ENCODE peak calls at places on chromosomes 2 and 18, in five cellular contexts. One of them, this sample, is unnamed.

GRCh38 chr18:70634576-70635147 is 345.8 kb downstream of the SOCS6 start:
- DNase-seq in PC-3: no peak
- DNase-seq in neuronal stem cell: no peak
- DNase-seq in K562: no peak
- DNase-seq in HepG2: no peak
- DNase-seq in this sample: no peak

GRCh38 chr2:239626971-239627598 is 226.3 kb upstream of the HDAC4 start:
- DNase-seq in PC-3: no peak
- DNase-seq in neuronal stem cell: no peak
- DNase-seq in K562: no peak
- DNase-seq in HepG2: no peak
- DNase-seq in this sample: no peak

GRCh38 chr2:103808814-103809213 is 1045.1 kb upstream of the POU3F3 start:
- DNase-seq in PC-3: no peak
- DNase-seq in neuronal stem cell: no peak
- DNase-seq in K562: no peak
- DNase-seq in HepG2: no peak
- DNase-seq in this sample: peak; percentile 71

GRCh38 chr2:170361359-170361936 is 183.5 kb downstream of the MYO3B start:
- DNase-seq in PC-3: peak; percentile 78
- DNase-seq in neuronal stem cell: no peak
- DNase-seq in K562: peak; percentile 65
- DNase-seq in HepG2: peak; percentile 48
- DNase-seq in this sample: peak; percentile 71

GRCh38 chr2:58432491-58433166 is 191.5 kb upstream of the FANCL start:
- DNase-seq in PC-3: no peak
- DNase-seq in neuronal stem cell: no peak
- DNase-seq in K562: no peak
- DNase-seq in HepG2: no peak
- DNase-seq in this sample: no peak

GRCh38 chr2:215737496-215737895 is 275.9 kb downstream of the MREG start:
- DNase-seq in PC-3: no peak
- DNase-seq in neuronal stem cell: no peak
- DNase-seq in K562: no peak
- DNase-seq in HepG2: no peak
- DNase-seq in this sample: no peak

GRCh38 chr2:169684135-169684565 is 10.1 kb downstream of the CFAP210 start:
- DNase-seq in PC-3: peak; percentile 50
- DNase-seq in neuronal stem cell: no peak
- DNase-seq in K562: no peak
- DNase-seq in HepG2: no peak
- DNase-seq in this sample: no peak

GRCh38 chr18:7645756-7646155 is 78.6 kb downstream of the PTPRM start:
- DNase-seq in PC-3: peak; percentile 90
- DNase-seq in neuronal stem cell: no peak
- DNase-seq in K562: no peak
- DNase-seq in HepG2: no peak
- DNase-seq in this sample: no peak

GRCh38 chr2:214192711-214193110 is 218.1 kb upstream of the VWC2L start:
- DNase-seq in PC-3: no peak
- DNase-seq in neuronal stem cell: no peak
- DNase-seq in K562: no peak
- DNase-seq in HepG2: no peak
- DNase-seq in this sample: no peak

GRCh38 chr2:3637311-3637675 is 20.7 kb upstream of the ALLC start:
- DNase-seq in PC-3: no peak
- DNase-seq in neuronal stem cell: no peak
- DNase-seq in K562: no peak
- DNase-seq in HepG2: no peak
- DNase-seq in this sample: no peak

GRCh38 chr18:6878881-6879280 is 149.4 kb downstream of the ARHGAP28 start:
- DNase-seq in PC-3: no peak
- DNase-seq in neuronal stem cell: no peak
- DNase-seq in K562: no peak
- DNase-seq in HepG2: no peak
- DNase-seq in this sample: peak; percentile 32

GRCh38 chr18:4453712-4454547 is 1.2 kb downstream of the DLGAP1 start:
- DNase-seq in PC-3: no peak
- DNase-seq in neuronal stem cell: peak; percentile 44
- DNase-seq in K562: no peak
- DNase-seq in HepG2: no peak
- DNase-seq in this sample: peak; percentile 76

GRCh38 chr2:55902971-55903370 is 20.6 kb downstream of the EFEMP1 start:
- DNase-seq in PC-3: no peak
- DNase-seq in neuronal stem cell: no peak
- DNase-seq in K562: no peak
- DNase-seq in HepG2: no peak
- DNase-seq in this sample: no peak

GRCh38 chr2:946073-947005 is 4.3 kb upstream of the SNTG2 start:
- DNase-seq in PC-3: no peak
- DNase-seq in neuronal stem cell: no peak
- DNase-seq in K562: no peak
- DNase-seq in HepG2: no peak
- DNase-seq in this sample: no peak
- H3K4me3 ChIP-seq in PC-3: peak overlapping the region; percentile 15
- H3K4me3 ChIP-seq in neuronal stem cell: no peak overlapping the region
- H3K4me3 ChIP-seq in K562: no peak overlapping the region
- H3K4me3 ChIP-seq in HepG2: no peak overlapping the region
- H3K4me3 ChIP-seq in this sample: no peak overlapping the region

GRCh38 chr2:28137221-28137620 is 246.7 kb downstream of the BABAM2 start:
- DNase-seq in PC-3: peak; percentile 83
- DNase-seq in neuronal stem cell: no peak
- DNase-seq in K562: no peak
- DNase-seq in HepG2: no peak
- DNase-seq in this sample: no peak
- H3K9ac ChIP-seq in PC-3: no peak overlapping the region
- H3K9ac ChIP-seq in neuronal stem cell: no peak overlapping the region
- H3K9ac ChIP-seq in K562: no peak overlapping the region
- H3K9ac ChIP-seq in HepG2: no peak overlapping the region
- H3K9ac ChIP-seq in this sample: no peak overlapping the region

DNA sequence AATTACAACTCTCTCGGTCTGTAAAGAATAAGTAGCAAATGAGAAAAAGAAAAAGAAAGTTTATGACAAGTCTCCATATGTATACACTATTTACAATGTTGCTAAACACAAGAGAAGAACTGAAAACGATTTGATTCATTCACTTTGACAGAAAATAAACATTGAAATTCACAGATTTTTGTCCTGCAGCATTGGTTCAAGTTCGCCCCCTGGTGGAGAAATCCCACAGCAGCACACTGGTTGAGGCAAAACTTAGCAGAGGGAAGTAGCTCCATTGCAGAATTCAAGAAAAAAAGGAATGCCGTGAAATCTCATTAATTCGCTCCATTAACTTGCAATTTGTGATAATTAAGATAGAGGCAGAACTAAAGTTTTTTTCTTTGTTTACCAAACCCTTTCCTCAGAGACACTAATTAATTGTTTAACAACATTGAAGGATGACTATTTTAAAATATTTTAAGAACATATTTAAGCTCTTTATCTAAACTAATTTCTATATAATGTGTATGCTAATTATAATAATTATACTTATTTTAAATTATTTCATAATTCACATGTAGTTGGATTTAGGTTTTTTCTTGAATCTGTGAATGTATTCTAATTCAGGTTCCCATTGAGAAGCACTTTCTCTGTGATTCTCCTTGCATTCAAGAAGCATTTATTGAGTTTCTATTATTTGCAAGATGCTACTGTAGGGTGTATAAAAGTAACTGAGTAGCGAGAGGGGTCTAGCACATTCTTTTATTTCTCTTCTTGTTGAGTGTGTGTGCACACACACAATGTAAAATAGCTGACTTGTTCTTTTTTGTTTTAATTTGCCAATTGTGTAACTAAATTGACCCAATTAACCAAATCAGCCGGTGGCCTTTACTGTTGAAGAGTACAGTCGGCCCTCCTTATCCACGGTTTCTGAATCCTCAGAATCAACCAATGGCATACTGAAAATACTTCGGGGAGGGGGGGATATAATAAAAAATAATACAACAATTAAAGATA is 74.1 kb downstream of the COL4A3 start:
- DNase-seq in PC-3: peak; percentile 79
- DNase-seq in neuronal stem cell: peak; percentile 73
- DNase-seq in K562: peak; percentile 39
- DNase-seq in HepG2: peak; percentile 49
- DNase-seq in this sample: peak; percentile 77
- H3K4me2 ChIP-seq in PC-3: no peak overlapping the region
- H3K4me2 ChIP-seq in neuronal stem cell: no peak overlapping the region
- H3K4me2 ChIP-seq in K562: no peak overlapping the region
- H3K4me2 ChIP-seq in HepG2: no peak overlapping the region
- H3K4me2 ChIP-seq in this sample: peak overlapping the region; percentile 58

GRCh38 chr2:65427536-65427935 is 4.9 kb downstream of the SPRED2 start:
- DNase-seq in PC-3: no peak
- DNase-seq in neuronal stem cell: no peak
- DNase-seq in K562: no peak
- DNase-seq in HepG2: no peak
- DNase-seq in this sample: no peak

GRCh38 chr2:65431417-65432226 is 777 bp downstream of the SPRED2 start:
- DNase-seq in PC-3: peak; percentile 31
- DNase-seq in neuronal stem cell: peak; percentile 44
- DNase-seq in K562: peak; percentile 41
- DNase-seq in HepG2: peak; percentile 37
- DNase-seq in this sample: peak; percentile 72

GRCh38 chr2:65432227-65433190 is at the start of gene SPRED2:
- DNase-seq in PC-3: peak; percentile 95
- DNase-seq in neuronal stem cell: peak; percentile 92
- DNase-seq in K562: peak; percentile 90
- DNase-seq in HepG2: peak; percentile 96
- DNase-seq in this sample: peak; percentile 96

GRCh38 chr2:65430515-65431416 is 1.6 kb downstream of the SPRED2 start:
- DNase-seq in PC-3: peak; percentile 69
- DNase-seq in neuronal stem cell: peak; percentile 52
- DNase-seq in K562: peak; percentile 57
- DNase-seq in HepG2: peak; percentile 72
- DNase-seq in this sample: peak; percentile 73

DNA sequence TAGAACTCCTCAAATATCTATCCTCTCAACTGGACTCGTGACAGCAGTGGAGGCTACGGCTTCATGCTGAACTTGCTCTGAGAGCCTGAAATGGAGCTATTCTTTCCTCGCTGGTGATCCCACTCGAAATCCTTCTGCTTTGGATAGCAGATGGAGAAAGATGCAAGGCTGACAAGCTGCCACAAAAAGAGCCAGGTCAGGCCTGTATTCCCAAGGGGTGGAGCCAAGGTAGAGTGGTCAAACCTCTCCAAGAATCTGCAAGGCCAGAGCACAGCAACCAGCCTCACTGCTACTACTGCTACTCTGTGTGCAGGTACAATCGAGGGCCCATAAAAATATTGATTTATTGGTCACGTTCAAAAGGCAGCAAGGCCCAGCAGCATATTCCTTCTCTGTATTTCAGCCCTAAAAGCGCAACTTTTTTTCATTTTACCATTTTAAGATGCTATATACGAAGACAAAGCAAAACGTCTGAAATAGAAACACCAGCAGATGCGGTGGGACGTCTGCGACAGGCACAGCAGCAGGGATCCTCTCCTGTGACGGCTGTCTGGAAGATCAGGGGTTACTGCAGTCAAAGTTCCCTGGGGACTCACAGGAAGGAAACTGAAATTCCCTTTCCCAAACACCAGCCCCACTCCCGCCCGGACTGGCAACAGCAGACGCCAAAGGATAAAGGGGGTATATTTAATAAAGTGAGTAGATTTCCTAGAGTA is 2.4 kb downstream of the SPRED2 start:
- DNase-seq in PC-3: peak; percentile 38
- DNase-seq in neuronal stem cell: no peak
- DNase-seq in K562: no peak
- DNase-seq in HepG2: no peak
- DNase-seq in this sample: peak; percentile 19
- H3K4me3 ChIP-seq in PC-3: peak overlapping the region; percentile 99
- H3K4me3 ChIP-seq in neuronal stem cell: peak overlapping the region; percentile 88
- H3K4me3 ChIP-seq in K562: peak overlapping the region; percentile 85
- H3K4me3 ChIP-seq in HepG2: peak overlapping the region; percentile 98
- H3K4me3 ChIP-seq in this sample: peak overlapping the region; percentile 92

GRCh38 chr2:237556773-237557632 is 9.4 kb upstream of the PRLH start:
- DNase-seq in PC-3: no peak
- DNase-seq in neuronal stem cell: no peak
- DNase-seq in K562: no peak
- DNase-seq in HepG2: no peak
- DNase-seq in this sample: no peak
- H3K9ac ChIP-seq in PC-3: no peak overlapping the region
- H3K9ac ChIP-seq in neuronal stem cell: no peak overlapping the region
- H3K9ac ChIP-seq in K562: no peak overlapping the region
- H3K9ac ChIP-seq in HepG2: no peak overlapping the region
- H3K9ac ChIP-seq in this sample: no peak overlapping the region

DNA sequence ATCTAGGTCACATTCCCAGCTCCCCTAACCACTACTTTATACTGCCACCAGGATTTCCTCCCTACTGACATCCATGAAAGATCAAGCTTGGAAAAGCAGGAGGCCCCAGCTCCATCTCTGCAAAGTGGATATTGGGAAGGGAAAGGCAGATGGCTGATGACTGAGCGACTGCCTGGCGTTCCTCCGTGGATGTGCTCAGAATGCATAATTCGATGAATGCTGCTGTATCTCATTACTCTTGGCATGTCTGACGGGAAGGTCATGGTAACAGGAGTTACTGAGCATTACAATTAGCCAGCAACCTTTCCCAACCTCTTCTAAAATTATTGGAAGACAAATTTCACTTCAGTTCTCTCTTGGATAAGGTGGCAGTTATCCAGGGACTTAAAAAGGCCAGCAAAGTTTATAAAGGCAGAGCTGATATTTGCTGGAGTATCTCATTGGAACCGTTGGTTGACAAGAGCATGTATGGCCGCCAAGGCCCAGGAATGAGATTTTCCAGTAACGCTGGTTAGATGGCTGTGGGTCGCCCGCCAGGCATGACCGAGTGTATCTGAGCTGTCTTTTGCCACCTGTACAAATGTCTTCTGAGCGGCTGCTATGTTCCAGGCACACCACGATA is 34.5 kb downstream of the KCNE4 start:
- DNase-seq in PC-3: no peak
- DNase-seq in neuronal stem cell: no peak
- DNase-seq in K562: no peak
- DNase-seq in HepG2: no peak
- DNase-seq in this sample: no peak
- H3K4me2 ChIP-seq in PC-3: no peak overlapping the region
- H3K4me2 ChIP-seq in neuronal stem cell: no peak overlapping the region
- H3K4me2 ChIP-seq in K562: no peak overlapping the region
- H3K4me2 ChIP-seq in HepG2: no peak overlapping the region
- H3K4me2 ChIP-seq in this sample: no peak overlapping the region

GRCh38 chr18:75544051-75544481 is 116.6 kb upstream of the SMIM21 start:
- DNase-seq in PC-3: no peak
- DNase-seq in neuronal stem cell: no peak
- DNase-seq in K562: no peak
- DNase-seq in HepG2: no peak
- DNase-seq in this sample: no peak

GRCh38 chr18:75544496-75544895 is 117.0 kb upstream of the SMIM21 start:
- DNase-seq in PC-3: no peak
- DNase-seq in neuronal stem cell: no peak
- DNase-seq in K562: no peak
- DNase-seq in HepG2: no peak
- DNase-seq in this sample: no peak

GRCh38 chr18:75533954-75534353 is 106.5 kb upstream of the SMIM21 start:
- DNase-seq in PC-3: no peak
- DNase-seq in neuronal stem cell: no peak
- DNase-seq in K562: no peak
- DNase-seq in HepG2: no peak
- DNase-seq in this sample: no peak

DNA sequence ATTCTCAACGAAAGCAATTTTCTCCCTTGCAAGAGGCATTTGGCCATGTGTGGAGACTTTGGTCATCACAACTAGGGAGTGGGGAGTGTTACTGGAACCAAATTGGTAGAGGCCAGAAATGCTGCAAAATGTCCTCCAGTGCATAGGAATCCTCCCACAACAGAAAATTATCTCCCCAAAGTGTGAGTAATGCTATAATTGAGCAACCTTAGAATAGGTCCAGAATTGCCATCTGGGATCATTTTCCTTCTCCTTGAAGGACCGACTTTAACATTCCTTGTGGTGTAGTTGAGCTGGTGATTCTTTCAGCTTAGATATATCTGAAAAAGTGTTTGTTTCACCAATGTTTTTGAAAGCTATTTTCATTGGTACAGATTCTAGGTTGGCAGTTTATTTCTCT is 111.2 kb upstream of the SMIM21 start:
- DNase-seq in PC-3: no peak
- DNase-seq in neuronal stem cell: no peak
- DNase-seq in K562: no peak
- DNase-seq in HepG2: no peak
- DNase-seq in this sample: no peak
- H3K4me3 ChIP-seq in PC-3: no peak overlapping the region
- H3K4me3 ChIP-seq in neuronal stem cell: no peak overlapping the region
- H3K4me3 ChIP-seq in K562: no peak overlapping the region
- H3K4me3 ChIP-seq in HepG2: no peak overlapping the region
- H3K4me3 ChIP-seq in this sample: no peak overlapping the region

This sample was measured in neural progenitor cell.